ENCODE peak calls at places on chromosome 12, in ten cellular contexts. L is T-helper 2 cell; W is DMS153; Y is activated B cell treated with CpG ODN at 0.5 μM for 24 hours; T is GM13977; U is CD8-positive, alpha-beta T cell; C is SW480; N is adrenal gland; I is CD8-positive, alpha-beta memory T cell; Q is activated CD8-positive, alpha-beta memory T cell treated with anti-CD3 and anti-CD28 coated beads, Interleukin-2, amount 50 U/mL, for 48 hours. E is an unnamed sample.

GRCh38 chr12:31005944-31006361 is 67.7 kb upstream of the DDX11 start:
- DNase-seq in Y (no peak), T (no peak), L (no peak), U (no peak), C (peak), I (no peak), N (no peak), W (no peak), Q (no peak), E (no peak)

GRCh38 chr12:45231515-45232145 is 15.7 kb downstream of the ANO6 start:
- DNase-seq in U (no peak), C (peak), W (no peak), Y (no peak), Q (no peak), L (no peak), I (no peak), T (no peak), N (no peak), E (no peak)

GRCh38 chr12:132479291-132479690 is 10.7 kb upstream of the FBRSL1 start:
- DNase-seq in Y (no peak), U (no peak), L (no peak), C (no peak), Q (no peak), T (no peak), I (no peak), W (no peak), N (no peak), E (no peak)

GRCh38 chr12:88571543-88571942 is 8.7 kb downstream of the KITLG start:
- DNase-seq in Q (no peak), I (no peak), N (no peak), C (no peak), L (no peak), U (no peak), W (no peak), Y (no peak), T (no peak), E (no peak)

GRCh38 chr12:67362526-67362925 is 93.4 kb downstream of the CAND1 start:
- DNase-seq in T (no peak), W (no peak), N (no peak), U (no peak), I (no peak), L (no peak), Y (no peak), Q (no peak), C (no peak), E (no peak)

GRCh38 chr12:112822056-112822455 is 30.5 kb downstream of the RPH3A start:
- DNase-seq in W (no peak), C (no peak), Y (no peak), L (no peak), U (no peak), N (no peak), Q (no peak), T (no peak), I (no peak), E (no peak)

GRCh38 chr12:117571321-117571720 is 209.9 kb upstream of the NOS1 start:
- DNase-seq in Q (no peak), T (no peak), I (no peak), N (no peak), W (no peak), C (no peak), Y (no peak), U (no peak), L (no peak), E (no peak)

GRCh38 chr12:15364221-15365170 is 42.2 kb downstream of the PTPRO start:
- DNase-seq in Y (no peak), C (no peak), T (no peak), I (no peak), W (no peak), L (no peak), U (no peak), N (no peak), Q (no peak), E (no peak)

GRCh38 chr12:125214289-125214688 is 149.1 kb downstream of the AACS start:
- DNase-seq in L (no peak), C (no peak), Y (no peak), Q (no peak), I (no peak), T (no peak), U (no peak), N (no peak), W (no peak), E (no peak)

GRCh38 chr12:115135800-115136211 is 451.8 kb upstream of the TBX3 start:
- DNase-seq in W (peak), I (no peak), C (no peak), T (no peak), Q (no peak), N (peak), Y (no peak), U (no peak), L (no peak), E (no peak)

GRCh38 chr12:104420868-104421267 is 35.9 kb upstream of the CHST11 start:
- DNase-seq in C (no peak), L (no peak), T (no peak), Y (no peak), W (no peak), U (no peak), I (no peak), N (no peak), Q (no peak), E (no peak)

GRCh38 chr12:1580526-1580925 is 13.9 kb downstream of the FBXL14 start:
- DNase-seq in N (no peak), W (no peak), L (no peak), T (no peak), U (no peak), Y (no peak), C (no peak), I (no peak), Q (no peak), E (no peak)

GRCh38 chr12:105278043-105278697 is 42.2 kb upstream of the APPL2 start:
- DNase-seq in C (no peak), Q (no peak), I (no peak), W (no peak), N (peak), L (no peak), T (no peak), Y (no peak), U (no peak), E (no peak)

GRCh38 chr12:124480469-124481256 is 86.7 kb downstream of the NCOR2 start:
- DNase-seq in T (peak), I (peak), U (peak), L (no peak), Y (no peak), Q (peak), C (peak), W (no peak), N (peak), E (no peak)

GRCh38 chr12:52243774-52244614 is 11.0 kb downstream of the KRT7 start:
- DNase-seq in N (peak), Q (peak), W (peak), I (peak), T (peak), U (peak), C (peak), L (no peak), Y (no peak), E (peak)

GRCh38 chr12:95623554-95624170 is 72.4 kb upstream of the USP44 start:
- DNase-seq in L (no peak), N (peak), Y (no peak), Q (peak), U (no peak), I (no peak), W (no peak), C (peak), T (peak), E (peak)